ENCODE peak calls at places on chromosomes 7 and 10, in five cellular contexts. One of them, this sample, is unnamed.

GRCh38 chr7:46072722-46073121 is 151.7 kb upstream of the IGFBP3 start:
- DNase-seq in IMR-90: no peak
- DNase-seq in OCI-LY7: no peak
- DNase-seq in choroid plexus epithelial cell: peak; percentile 62
- DNase-seq in hepatocyte: no peak
- DNase-seq in this sample: peak; percentile 83

GRCh38 chr7:115631782-115632181 is 398.8 kb downstream of the TFEC start:
- DNase-seq in IMR-90: peak; percentile 60
- DNase-seq in OCI-LY7: no peak
- DNase-seq in hepatocyte: peak; percentile 9
- DNase-seq in choroid plexus epithelial cell: no peak
- DNase-seq in this sample: peak; percentile 47

GRCh38 chr7:159025161-159025779 is 119.4 kb downstream of the VIPR2 start:
- DNase-seq in hepatocyte: no peak
- DNase-seq in OCI-LY7: no peak
- DNase-seq in choroid plexus epithelial cell: no peak
- DNase-seq in IMR-90: no peak
- DNase-seq in this sample: no peak

GRCh38 chr10:124035306-124035927 is 58.0 kb downstream of the CHST15 start:
- DNase-seq in OCI-LY7: peak; percentile 45
- DNase-seq in IMR-90: no peak
- DNase-seq in choroid plexus epithelial cell: no peak
- DNase-seq in hepatocyte: no peak
- DNase-seq in this sample: no peak

GRCh38 chr7:92739091-92739490 is 97.3 kb downstream of the CDK6 start:
- DNase-seq in IMR-90: no peak
- DNase-seq in choroid plexus epithelial cell: no peak
- DNase-seq in hepatocyte: no peak
- DNase-seq in OCI-LY7: no peak
- DNase-seq in this sample: no peak

GRCh38 chr10:117868151-117868550 is 178.6 kb downstream of the RAB11FIP2 start:
- DNase-seq in hepatocyte: no peak
- DNase-seq in choroid plexus epithelial cell: no peak
- DNase-seq in OCI-LY7: no peak
- DNase-seq in IMR-90: no peak
- DNase-seq in this sample: no peak

GRCh38 chr7:7970620-7971307 is 2.2 kb downstream of the GLCCI1 start:
- DNase-seq in choroid plexus epithelial cell: peak; percentile 33
- DNase-seq in hepatocyte: no peak
- DNase-seq in IMR-90: peak; percentile 33
- DNase-seq in OCI-LY7: peak; percentile 47
- DNase-seq in this sample: no peak

GRCh38 chr10:47257396-47258120 is 42.4 kb upstream of the GDF10 start:
- DNase-seq in choroid plexus epithelial cell: peak; percentile 89
- DNase-seq in hepatocyte: no peak
- DNase-seq in OCI-LY7: no peak
- DNase-seq in IMR-90: peak; percentile 65
- DNase-seq in this sample: peak; percentile 75

GRCh38 chr7:30893357-30893756 is 18.3 kb upstream of the AQP1 start:
- DNase-seq in IMR-90: peak; percentile 45
- DNase-seq in OCI-LY7: no peak
- DNase-seq in choroid plexus epithelial cell: peak; percentile 81
- DNase-seq in hepatocyte: no peak
- DNase-seq in this sample: peak; percentile 80

GRCh38 chr7:155918720-155919399 is 106.6 kb upstream of the SHH start:
- DNase-seq in hepatocyte: peak; percentile 84
- DNase-seq in IMR-90: peak; percentile 95
- DNase-seq in choroid plexus epithelial cell: peak; percentile 96
- DNase-seq in OCI-LY7: no peak
- DNase-seq in this sample: peak; percentile 82

GRCh38 chr10:114634607-114634974 is 23.5 kb downstream of the ABLIM1 start:
- DNase-seq in IMR-90: peak; percentile 93
- DNase-seq in choroid plexus epithelial cell: peak; percentile 89
- DNase-seq in hepatocyte: peak; percentile 89
- DNase-seq in OCI-LY7: no peak
- DNase-seq in this sample: peak; percentile 92

GRCh38 chr10:305034-305433 is 169.8 kb downstream of the ZMYND11 start:
- DNase-seq in IMR-90: no peak
- DNase-seq in choroid plexus epithelial cell: no peak
- DNase-seq in OCI-LY7: no peak
- DNase-seq in hepatocyte: no peak
- DNase-seq in this sample: no peak

GRCh38 chr10:52472406-52473146 is 158.5 kb downstream of the DKK1 start:
- DNase-seq in IMR-90: no peak
- DNase-seq in hepatocyte: no peak
- DNase-seq in choroid plexus epithelial cell: no peak
- DNase-seq in OCI-LY7: no peak
- DNase-seq in this sample: no peak

GRCh38 chr10:120979435-120980315 is 128.5 kb downstream of the WDR11 start:
- DNase-seq in choroid plexus epithelial cell: peak; percentile 2
- DNase-seq in OCI-LY7: no peak
- DNase-seq in IMR-90: no peak
- DNase-seq in hepatocyte: peak; percentile 91
- DNase-seq in this sample: no peak

GRCh38 chr10:63576501-63576900 is 55.3 kb downstream of the REEP3 start:
- DNase-seq in OCI-LY7: no peak
- DNase-seq in choroid plexus epithelial cell: no peak
- DNase-seq in IMR-90: no peak
- DNase-seq in hepatocyte: no peak
- DNase-seq in this sample: peak; percentile 27

GRCh38 chr7:39946693-39947092 is 3.4 kb upstream of the CDK13 start:
- DNase-seq in OCI-LY7: peak; percentile 31
- DNase-seq in hepatocyte: no peak
- DNase-seq in choroid plexus epithelial cell: no peak
- DNase-seq in IMR-90: no peak
- DNase-seq in this sample: no peak

GRCh38 chr10:5545778-5546710 is 21.3 kb downstream of the CALML3 start:
- DNase-seq in IMR-90: peak; percentile 97
- DNase-seq in choroid plexus epithelial cell: peak; percentile 93
- DNase-seq in hepatocyte: peak; percentile 53
- DNase-seq in OCI-LY7: no peak
- DNase-seq in this sample: peak; percentile 79

GRCh38 chr10:51244308-51244707 is 170.0 kb downstream of the PRKG1 start:
- DNase-seq in OCI-LY7: no peak
- DNase-seq in IMR-90: no peak
- DNase-seq in choroid plexus epithelial cell: peak; percentile 46
- DNase-seq in hepatocyte: no peak
- DNase-seq in this sample: peak; percentile 2

GRCh38 chr10:2948127-2948854 is 119.1 kb upstream of the PFKP start:
- DNase-seq in hepatocyte: no peak
- DNase-seq in IMR-90: no peak
- DNase-seq in choroid plexus epithelial cell: no peak
- DNase-seq in OCI-LY7: no peak
- DNase-seq in this sample: no peak

GRCh38 chr7:159030490-159031134 is 114.1 kb downstream of the VIPR2 start:
- DNase-seq in choroid plexus epithelial cell: no peak
- DNase-seq in IMR-90: no peak
- DNase-seq in OCI-LY7: no peak
- DNase-seq in hepatocyte: peak; percentile 83
- DNase-seq in this sample: peak; percentile 15

GRCh38 chr10:121596668-121597503 is 1.4 kb downstream of the FGFR2 start:
- DNase-seq in OCI-LY7: no peak
- DNase-seq in choroid plexus epithelial cell: peak; percentile 17
- DNase-seq in IMR-90: no peak
- DNase-seq in hepatocyte: peak; percentile 85
- DNase-seq in this sample: no peak

GRCh38 chr7:97845622-97846203 is 26.5 kb downstream of the ASNS start:
- DNase-seq in IMR-90: peak; percentile 15
- DNase-seq in choroid plexus epithelial cell: peak; percentile 58
- DNase-seq in hepatocyte: peak; percentile 35
- DNase-seq in OCI-LY7: peak; percentile 38
- DNase-seq in this sample: peak; percentile 53

GRCh38 chr7:45589915-45590678 is 15.9 kb downstream of the ADCY1 start:
- DNase-seq in IMR-90: no peak
- DNase-seq in hepatocyte: no peak
- DNase-seq in OCI-LY7: no peak
- DNase-seq in choroid plexus epithelial cell: no peak
- DNase-seq in this sample: no peak

GRCh38 chr7:70456729-70457128 is 675.2 kb upstream of the GALNT17 start:
- DNase-seq in OCI-LY7: peak; percentile 96
- DNase-seq in hepatocyte: no peak
- DNase-seq in choroid plexus epithelial cell: no peak
- DNase-seq in IMR-90: no peak
- DNase-seq in this sample: no peak

GRCh38 chr10:31758495-31758894 is 170.1 kb downstream of the ARHGAP12 start:
- DNase-seq in choroid plexus epithelial cell: no peak
- DNase-seq in hepatocyte: peak; percentile 22
- DNase-seq in OCI-LY7: no peak
- DNase-seq in IMR-90: no peak
- DNase-seq in this sample: peak; percentile 33

GRCh38 chr7:21869785-21870402 is 75.8 kb downstream of the CDCA7L start:
- DNase-seq in IMR-90: peak; percentile 37
- DNase-seq in OCI-LY7: no peak
- DNase-seq in choroid plexus epithelial cell: peak; percentile 70
- DNase-seq in hepatocyte: peak; percentile 20
- DNase-seq in this sample: peak; percentile 33

GRCh38 chr10:81502677-81503359 is 372.2 kb upstream of the NRG3 start:
- DNase-seq in choroid plexus epithelial cell: no peak
- DNase-seq in OCI-LY7: no peak
- DNase-seq in IMR-90: no peak
- DNase-seq in hepatocyte: no peak
- DNase-seq in this sample: no peak

GRCh38 chr7:107972075-107972482 is 30.9 kb downstream of the LAMB1 start:
- DNase-seq in choroid plexus epithelial cell: peak; percentile 96
- DNase-seq in hepatocyte: peak; percentile 71
- DNase-seq in OCI-LY7: no peak
- DNase-seq in IMR-90: peak; percentile 76
- DNase-seq in this sample: peak; percentile 99

GRCh38 chr7:139453673-139454321 is 29.7 kb downstream of the KLRG2 start:
- DNase-seq in OCI-LY7: no peak
- DNase-seq in choroid plexus epithelial cell: no peak
- DNase-seq in IMR-90: no peak
- DNase-seq in hepatocyte: no peak
- DNase-seq in this sample: no peak

GRCh38 chr7:73582664-73583202 is 4.4 kb upstream of the TBL2 start:
- DNase-seq in choroid plexus epithelial cell: no peak
- DNase-seq in IMR-90: no peak
- DNase-seq in hepatocyte: no peak
- DNase-seq in OCI-LY7: no peak
- DNase-seq in this sample: no peak

GRCh38 chr7:120860151-120860550 is 2.2 kb upstream of the TSPAN12 start:
- DNase-seq in OCI-LY7: no peak
- DNase-seq in hepatocyte: no peak
- DNase-seq in IMR-90: no peak
- DNase-seq in choroid plexus epithelial cell: no peak
- DNase-seq in this sample: no peak

GRCh38 chr10:13382759-13383753 is 35.0 kb upstream of the SEPHS1 start:
- DNase-seq in IMR-90: no peak
- DNase-seq in OCI-LY7: no peak
- DNase-seq in hepatocyte: peak; percentile 72
- DNase-seq in choroid plexus epithelial cell: no peak
- DNase-seq in this sample: no peak

GRCh38 chr10:72059843-72060822 is 28.2 kb downstream of the SPOCK2 start:
- DNase-seq in IMR-90: no peak
- DNase-seq in OCI-LY7: no peak
- DNase-seq in choroid plexus epithelial cell: no peak
- DNase-seq in hepatocyte: no peak
- DNase-seq in this sample: no peak

GRCh38 chr7:94161476-94161875 is 157.3 kb upstream of the BET1 start:
- DNase-seq in IMR-90: no peak
- DNase-seq in OCI-LY7: no peak
- DNase-seq in choroid plexus epithelial cell: no peak
- DNase-seq in hepatocyte: no peak
- DNase-seq in this sample: no peak
- H3K4me3 ChIP-seq in IMR-90: no peak overlapping the region
- H3K4me3 ChIP-seq in OCI-LY7: peak overlapping the region; percentile 53
- H3K4me3 ChIP-seq in choroid plexus epithelial cell: no peak overlapping the region
- H3K4me3 ChIP-seq in hepatocyte: no peak overlapping the region
- H3K4me3 ChIP-seq in this sample: no peak overlapping the region

GRCh38 chr7:29328050-29328449 is 133.5 kb downstream of the CHN2 start:
- DNase-seq in choroid plexus epithelial cell: peak; percentile 13
- DNase-seq in OCI-LY7: no peak
- DNase-seq in IMR-90: no peak
- DNase-seq in hepatocyte: no peak
- DNase-seq in this sample: no peak
- TF ChIP-seq CTCF in choroid plexus epithelial cell: no peak
- TF ChIP-seq CTCF in OCI-LY7: no peak
- TF ChIP-seq CTCF in IMR-90: no peak
- TF ChIP-seq CTCF in hepatocyte: no peak
- TF ChIP-seq CTCF in this sample: no peak

GRCh38 chr7:12686894-12687212 is 580 bp upstream of the ARL4A start:
- DNase-seq in OCI-LY7: no peak
- DNase-seq in choroid plexus epithelial cell: no peak
- DNase-seq in hepatocyte: no peak
- DNase-seq in IMR-90: no peak
- DNase-seq in this sample: no peak
- H3K4me3 ChIP-seq in OCI-LY7: peak overlapping the region; percentile 82
- H3K4me3 ChIP-seq in choroid plexus epithelial cell: peak overlapping the region; percentile 91
- H3K4me3 ChIP-seq in hepatocyte: peak overlapping the region; percentile 72
- H3K4me3 ChIP-seq in IMR-90: peak overlapping the region; percentile 77
- H3K4me3 ChIP-seq in this sample: peak overlapping the region; percentile 67

GRCh38 chr10:70820976-70821750 is 5.4 kb downstream of the SGPL1 start:
- DNase-seq in OCI-LY7: peak; percentile 11
- DNase-seq in hepatocyte: no peak
- DNase-seq in IMR-90: peak; percentile 39
- DNase-seq in choroid plexus epithelial cell: no peak
- DNase-seq in this sample: no peak
- TF ChIP-seq CTCF in OCI-LY7: peak; percentile 37
- TF ChIP-seq CTCF in hepatocyte: no peak
- TF ChIP-seq CTCF in IMR-90: no peak
- TF ChIP-seq CTCF in choroid plexus epithelial cell: no peak
- TF ChIP-seq CTCF in this sample: no peak

GRCh38 chr7:23475579-23475844 is 5.2 kb upstream of the IGF2BP3 start:
- DNase-seq in choroid plexus epithelial cell: no peak
- DNase-seq in IMR-90: no peak
- DNase-seq in OCI-LY7: no peak
- DNase-seq in hepatocyte: no peak
- DNase-seq in this sample: no peak
- H3K4me3 ChIP-seq in choroid plexus epithelial cell: no peak overlapping the region
- H3K4me3 ChIP-seq in IMR-90: no peak overlapping the region
- H3K4me3 ChIP-seq in OCI-LY7: peak overlapping the region; percentile 85
- H3K4me3 ChIP-seq in hepatocyte: peak overlapping the region; percentile 46
- H3K4me3 ChIP-seq in this sample: peak overlapping the region; percentile 72

DNA sequence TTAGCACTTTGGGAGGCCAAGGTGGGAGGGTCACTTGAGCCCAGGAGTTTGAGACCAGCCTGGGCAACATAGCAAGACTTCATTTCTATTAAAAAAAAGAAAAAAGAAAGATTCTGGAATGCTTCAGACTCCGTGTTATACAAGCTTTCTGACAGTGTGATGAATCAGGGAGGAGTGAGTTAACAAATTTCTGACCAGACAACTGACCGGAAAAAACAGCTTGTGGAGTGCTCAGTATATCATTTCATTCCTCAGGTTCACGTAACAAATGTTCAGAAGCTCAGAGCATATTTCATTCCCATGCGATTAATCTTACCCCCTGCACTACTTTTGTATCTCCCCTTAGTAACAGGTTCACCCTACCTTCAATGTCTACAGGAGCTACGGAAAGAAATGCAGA is 28.6 kb upstream of the TNPO3 start:
- DNase-seq in IMR-90: no peak
- DNase-seq in hepatocyte: no peak
- DNase-seq in choroid plexus epithelial cell: no peak
- DNase-seq in OCI-LY7: no peak
- DNase-seq in this sample: peak; percentile 7
- TF ChIP-seq CTCF in IMR-90: no peak
- TF ChIP-seq CTCF in hepatocyte: no peak
- TF ChIP-seq CTCF in choroid plexus epithelial cell: no peak
- TF ChIP-seq CTCF in OCI-LY7: no peak
- TF ChIP-seq CTCF in this sample: no peak